ENCODE peak calls at places on chromosomes 5 and 9, in four cellular contexts. Q, G, V and R are unnamed samples.

GRCh38 chr5:127296321-127296720 is 5.7 kb downstream of the MEGF10 start:
- DNase-seq in Q (no peak), G (no peak), V (no peak), R (no peak)

GRCh38 chr9:25377039-25377438 is 301.2 kb downstream of the TUSC1 start:
- DNase-seq in Q (no peak), G (no peak), V (no peak), R (no peak)

GRCh38 chr9:125380406-125380805 is 118.8 kb downstream of the GAPVD1 start:
- DNase-seq in Q (no peak), G (no peak), V (no peak), R (no peak)

GRCh38 chr5:172502969-172503368 is 48.6 kb upstream of the SH3PXD2B start:
- DNase-seq in Q (peak; percentile 5), G (peak; percentile 19), V (no peak), R (peak; percentile 54)

GRCh38 chr5:91293131-91293530 is 90.0 kb downstream of the ARRDC3 start:
- DNase-seq in Q (no peak), G (no peak), V (no peak), R (no peak)

GRCh38 chr9:15115702-15116639 is 191.0 kb downstream of the TTC39B start:
- DNase-seq in Q (no peak), G (no peak), V (no peak), R (no peak)

GRCh38 chr9:130391863-130392262 is 52.9 kb upstream of the ASS1 start:
- DNase-seq in Q (no peak), G (no peak), V (no peak), R (no peak)

GRCh38 chr5:36242534-36243144 is 914 bp upstream of the NADK2 start:
- DNase-seq in Q (peak; percentile 19), G (peak; percentile 48), V (no peak), R (no peak)

GRCh38 chr5:36607114-36607561 is 732 bp downstream of the SLC1A3 start:
- DNase-seq in Q (peak; percentile 30), G (no peak), V (no peak), R (no peak)

GRCh38 chr9:69346596-69347390 is 21.8 kb downstream of the ENTREP1 start:
- DNase-seq in Q (no peak), G (no peak), V (no peak), R (no peak)

GRCh38 chr5:142000709-142001484 is 11.9 kb downstream of the GNPDA1 start:
- DNase-seq in Q (no peak), G (no peak), V (no peak), R (no peak)

GRCh38 chr9:89305868-89306267 is 5.1 kb upstream of the CKS2 start:
- DNase-seq in Q (no peak), G (no peak), V (no peak), R (no peak)

GRCh38 chr5:13930721-13931246 is 13.7 kb downstream of the DNAH5 start:
- DNase-seq in Q (no peak), G (no peak), V (no peak), R (no peak)

GRCh38 chr5:54785729-54786548 is 199.5 kb downstream of the ESM1 start:
- DNase-seq in Q (peak; percentile 54), G (no peak), V (no peak), R (no peak)

GRCh38 chr5:14105717-14106435 is 37.3 kb upstream of the TRIO start:
- DNase-seq in Q (no peak), G (no peak), V (no peak), R (no peak)

GRCh38 chr9:129284607-129285291 is 106.7 kb upstream of the IER5L start:
- DNase-seq in Q (no peak), G (peak; percentile 20), V (no peak), R (peak; percentile 23)

GRCh38 chr9:87551692-87552303 is 54.1 kb downstream of the DAPK1 start:
- DNase-seq in Q (no peak), G (no peak), V (no peak), R (no peak)

GRCh38 chr5:138438724-138439536 is at the start of gene REEP2:
- DNase-seq in Q (no peak), G (peak; percentile 63), V (peak; percentile 55), R (no peak)

GRCh38 chr5:138438003-138438723 is 694 bp upstream of the REEP2 start:
- DNase-seq in Q (no peak), G (no peak), V (no peak), R (no peak)

GRCh38 chr5:138440226-138441073 is 1.6 kb downstream of the REEP2 start:
- DNase-seq in Q (no peak), G (no peak), V (no peak), R (no peak)

GRCh38 chr5:138441221-138441620 is 2.4 kb downstream of the REEP2 start:
- DNase-seq in Q (no peak), G (no peak), V (no peak), R (no peak)

DNA sequence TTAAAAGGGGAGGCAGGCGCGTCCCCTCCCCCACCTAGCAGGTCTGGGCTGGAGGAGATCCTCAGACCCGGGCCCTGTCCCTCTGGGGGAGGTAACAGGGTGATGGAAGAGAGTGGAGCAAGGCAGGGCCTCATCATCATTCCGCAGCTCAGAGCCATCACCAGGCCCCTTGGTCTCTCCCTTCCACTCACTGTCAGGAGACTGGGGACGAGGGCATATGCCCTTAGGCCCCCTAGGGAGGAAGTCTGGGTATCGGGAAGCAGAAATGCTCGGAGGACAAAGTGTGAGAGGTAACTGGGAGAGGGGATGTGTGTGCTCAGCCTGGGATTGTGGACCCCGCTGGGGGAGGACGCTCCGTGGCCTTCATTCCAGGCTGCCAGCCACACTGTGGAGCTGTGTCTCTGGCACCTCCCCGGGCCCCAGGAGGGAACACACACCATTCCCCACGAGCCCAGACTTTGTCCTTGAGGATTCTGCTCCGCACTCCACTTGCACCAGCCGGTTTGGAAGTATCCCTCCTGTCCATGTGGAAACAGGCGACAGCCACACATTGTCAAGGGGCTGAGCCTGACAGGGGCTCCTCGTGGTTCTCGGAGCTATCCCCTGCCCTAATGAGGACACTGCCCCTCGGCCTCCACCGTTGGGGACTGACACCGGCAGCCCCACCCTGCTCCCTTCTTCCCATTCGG is 824 bp downstream of the REEP2 start:
- DNase-seq in Q (no peak), G (peak; percentile 40), V (no peak), R (no peak)
- H3K4me3 ChIP-seq in Q (peak overlapping the region; percentile 29), G (peak overlapping the region; percentile 29), V (peak overlapping the region; percentile 50), R (peak overlapping the region; percentile 55)

GRCh38 chr9:93379051-93379450 is 72.4 kb upstream of the FAM120A start:
- DNase-seq in Q (no peak), G (no peak), V (no peak), R (no peak)

GRCh38 chr9:93378276-93378675 is 73.2 kb upstream of the FAM120A start:
- DNase-seq in Q (no peak), G (no peak), V (no peak), R (no peak)

DNA sequence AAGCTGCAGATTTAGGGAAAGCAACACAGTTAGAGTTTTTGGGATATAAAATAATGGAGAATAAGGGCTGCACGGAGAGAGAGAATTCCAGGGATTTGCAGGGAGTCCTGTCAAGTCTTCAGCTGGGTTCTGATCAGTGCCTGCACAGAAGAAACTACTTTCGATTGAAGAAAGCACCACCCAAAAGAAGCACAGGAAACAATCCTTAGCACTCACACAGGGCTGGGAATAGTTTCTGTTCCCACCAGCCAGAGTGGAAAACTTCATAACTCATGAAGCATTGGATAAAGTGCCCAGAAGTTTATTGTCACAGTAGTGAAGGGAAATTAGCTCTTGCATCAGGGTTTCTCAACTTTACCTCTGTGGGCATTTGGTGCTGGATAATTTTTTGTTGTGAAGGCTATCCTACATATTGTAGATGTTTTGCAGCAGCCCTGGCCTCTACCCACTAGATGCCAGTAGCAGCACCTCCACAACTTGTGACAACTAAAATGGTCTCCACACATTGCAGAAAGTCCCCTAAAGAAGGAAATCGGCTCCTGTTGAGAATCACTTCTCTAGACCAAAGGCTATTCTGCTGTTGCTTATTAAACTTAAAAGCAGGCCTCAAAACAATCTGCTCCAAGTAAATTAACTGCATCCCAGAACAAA is 71.0 kb upstream of the FAM120A start:
- DNase-seq in Q (no peak), G (no peak), V (no peak), R (no peak)
- H3K4me3 ChIP-seq in Q (no peak overlapping the region), G (no peak overlapping the region), V (no peak overlapping the region), R (no peak overlapping the region)

DNA sequence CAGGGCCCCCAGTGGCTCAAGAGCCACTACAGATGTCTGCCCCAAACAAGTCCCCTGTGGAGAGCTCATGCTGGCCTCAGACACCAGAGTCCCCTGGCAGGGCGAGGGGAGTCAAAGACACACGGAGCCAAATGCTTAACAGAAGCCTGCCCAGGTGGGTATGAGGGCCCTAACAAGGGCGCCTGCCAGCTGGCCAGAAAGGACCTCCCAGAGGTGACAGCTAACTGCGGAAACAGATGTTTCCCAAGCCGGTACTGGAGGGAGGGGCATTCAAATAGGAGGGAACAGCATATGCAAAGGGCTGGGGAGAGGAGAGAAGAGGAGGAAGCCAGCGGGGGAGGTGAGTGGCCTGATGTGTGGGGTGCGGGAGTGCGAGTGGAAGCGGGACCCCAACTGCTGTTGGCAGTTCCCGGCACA is 933 bp downstream of the MXD3 start:
- DNase-seq in Q (no peak), G (no peak), V (no peak), R (no peak)
- H3K4me3 ChIP-seq in Q (no peak overlapping the region), G (no peak overlapping the region), V (peak overlapping the region; percentile 68), R (no peak overlapping the region)

GRCh38 chr5:74040065-74040551 is 414.1 kb downstream of the ARHGEF28 start:
- DNase-seq in Q (no peak), G (peak; percentile 48), V (no peak), R (no peak)
- H3K4me3 ChIP-seq in Q (no peak overlapping the region), G (no peak overlapping the region), V (no peak overlapping the region), R (no peak overlapping the region)

DNA sequence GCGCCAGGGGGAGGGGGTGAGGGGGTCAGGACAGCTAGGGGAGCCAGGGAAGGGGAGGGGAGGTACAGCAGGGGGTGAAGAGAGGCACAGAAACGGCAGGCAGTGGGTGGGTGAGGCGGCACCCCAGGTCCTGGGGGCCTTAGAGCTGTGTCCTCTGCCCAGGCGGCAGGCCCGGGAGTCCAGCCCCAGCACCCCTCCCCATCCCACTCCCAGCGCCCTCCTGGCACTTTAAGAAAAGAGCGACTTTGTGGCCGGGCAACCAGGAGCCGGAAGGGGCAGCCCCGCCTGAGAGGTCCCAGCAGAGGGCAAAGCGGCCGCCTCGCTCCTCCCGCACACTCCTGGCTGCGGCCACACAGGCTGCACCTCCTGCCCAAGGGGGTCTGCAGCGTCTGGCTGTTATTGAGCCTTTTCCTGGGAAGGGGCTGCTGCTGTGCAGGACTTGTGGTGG is 42.6 kb downstream of the NACC2 start:
- DNase-seq in Q (no peak), G (peak; percentile 29), V (peak; percentile 61), R (no peak)
- H3K4me3 ChIP-seq in Q (no peak overlapping the region), G (peak overlapping the region; percentile 6), V (peak overlapping the region; percentile 68), R (peak overlapping the region; percentile 63)